ENCODE peak calls at places on chromosomes 2 and 18, in five cellular contexts. A is naive thymus-derived CD8-positive, alpha-beta T cell; G is frontal cortex; T is NCI-H2171; Y is choroid plexus epithelial cell. I is an unnamed sample.

GRCh38 chr2:113324684-113325160 is 46.0 kb upstream of the PAX8 start:
- DNase-seq in T (peak), Y (peak), G (peak), A (peak), I (peak)

GRCh38 chr2:151905963-151906632 is 77.9 kb upstream of the ARL5A start:
- DNase-seq in Y (peak), A (no peak), G (no peak), T (no peak), I (no peak)

GRCh38 chr2:26772064-26773001 is 8.2 kb downstream of the SLC35F6 start:
- DNase-seq in T (peak), G (peak), A (peak), Y (peak), I (peak)

GRCh38 chr2:39567507-39567906 is 98.2 kb upstream of the TMEM178A start:
- DNase-seq in G (no peak), Y (peak), A (no peak), T (no peak), I (no peak)

GRCh38 chr2:98794214-98794810 is 63.4 kb upstream of the MGAT4A start:
- DNase-seq in T (no peak), G (no peak), Y (no peak), A (no peak), I (no peak)

GRCh38 chr2:43839776-43840564 is 1.2 kb downstream of the ABCG8 start:
- DNase-seq in G (no peak), Y (no peak), T (no peak), A (no peak), I (no peak)

GRCh38 chr2:224261316-224261715 is 140.6 kb downstream of the FAM124B start:
- DNase-seq in T (no peak), A (no peak), Y (peak), G (no peak), I (no peak)

GRCh38 chr2:179768765-179769164 is 92.6 kb downstream of the ZNF385B start:
- DNase-seq in T (no peak), G (no peak), Y (no peak), A (no peak), I (no peak)

GRCh38 chr2:88329815-88330603 is 122.5 kb downstream of the FOXI3 start:
- DNase-seq in G (no peak), T (no peak), Y (peak), A (no peak), I (no peak)

GRCh38 chr2:53861824-53862223 is 2.1 kb upstream of the GPR75 start:
- DNase-seq in G (no peak), Y (no peak), A (peak), T (no peak), I (no peak)

GRCh38 chr2:219352448-219353023 is 20.0 kb upstream of the RESP18 start:
- DNase-seq in G (no peak), Y (peak), T (no peak), A (peak), I (no peak)

GRCh38 chr2:229164545-229165249 is 106.4 kb downstream of the PID1 start:
- DNase-seq in T (no peak), G (no peak), Y (peak), A (no peak), I (no peak)

GRCh38 chr2:154832711-154833110 is 134.2 kb downstream of the KCNJ3 start:
- DNase-seq in G (no peak), T (no peak), A (no peak), Y (no peak), I (no peak)

GRCh38 chr2:113755690-113756063 is 765 bp downstream of the SLC35F5 start:
- DNase-seq in Y (peak), T (no peak), A (no peak), G (no peak), I (no peak)

GRCh38 chr2:162114291-162114690 is 37.8 kb downstream of the GCG start:
- DNase-seq in T (no peak), G (no peak), Y (peak), A (no peak), I (no peak)

GRCh38 chr2:95669441-95669994 is 77.7 kb downstream of the TRIM43 start:
- DNase-seq in A (no peak), G (no peak), Y (peak), T (no peak), I (no peak)

GRCh38 chr18:22342625-22343024 is 75.1 kb downstream of the CTAGE1 start:
- DNase-seq in A (no peak), Y (peak), G (no peak), T (no peak), I (no peak)

GRCh38 chr18:62399781-62400308 is 74.7 kb downstream of the TNFRSF11A start:
- DNase-seq in Y (peak), T (no peak), G (no peak), A (no peak), I (no peak)

GRCh38 chr2:85413592-85414421 is 3.6 kb upstream of the CAPG start:
- DNase-seq in Y (peak), T (no peak), G (no peak), A (peak), I (no peak)

GRCh38 chr2:189109921-189110397 is 69.6 kb downstream of the COL5A2 start:
- DNase-seq in T (no peak), Y (no peak), A (no peak), G (no peak), I (no peak)

GRCh38 chr2:85076618-85077274 is 56.4 kb upstream of the TCF7L1 start:
- DNase-seq in A (no peak), Y (no peak), G (no peak), T (no peak), I (no peak)

GRCh38 chr18:59701272-59701671 is 4.0 kb upstream of the CCBE1 start:
- DNase-seq in A (no peak), Y (no peak), G (no peak), T (no peak), I (no peak)

I was measured in DMS 273 treated with DMSO at 0.1 percent for 48 hours.